ENCODE peak calls at places on chromosomes 2 and 18, in six cellular contexts. G is BE2C; D is brain microvascular endothelial cell; I is spleen; S is fibroblast of the aortic adventitia; H is CD8-positive, alpha-beta T cell. P is an unnamed sample.

GRCh38 chr18:50282521-50283335 is 1.4 kb upstream of the MBD1 start:
- DNase-seq in D (no peak), I (peak), S (no peak), G (no peak), H (no peak), P (no peak)

GRCh38 chr18:6547476-6547875 is 132.8 kb upstream of the L3MBTL4 start:
- DNase-seq in H (no peak), I (no peak), G (no peak), S (no peak), D (no peak), P (no peak)

GRCh38 chr2:39431592-39432316 is 5.3 kb downstream of the MAP4K3 start:
- DNase-seq in H (no peak), G (no peak), D (no peak), I (no peak), S (peak), P (peak)

GRCh38 chr18:45324489-45325111 is 290.7 kb upstream of the SLC14A2 start:
- DNase-seq in S (peak), D (peak), I (no peak), G (no peak), H (no peak), P (peak)

GRCh38 chr2:149329470-149330126 is 789 bp upstream of the LYPD6 start:
- DNase-seq in I (no peak), D (peak), H (no peak), S (peak), G (peak), P (peak)

GRCh38 chr2:102111823-102112222 is 30.7 kb upstream of the IL1R1 start:
- DNase-seq in D (no peak), G (no peak), I (no peak), H (no peak), S (peak), P (peak)

GRCh38 chr2:10895231-10895630 is 16.5 kb upstream of the KCNF1 start:
- DNase-seq in I (no peak), D (no peak), S (no peak), H (no peak), G (no peak), P (no peak)

GRCh38 chr2:59301466-59302402 is 1060.6 kb upstream of the FANCL start:
- DNase-seq in S (peak), I (no peak), G (peak), D (peak), H (no peak), P (peak)

GRCh38 chr2:26948800-26949199 is 21.6 kb upstream of the MAPRE3 start:
- DNase-seq in I (no peak), H (no peak), S (no peak), G (no peak), D (no peak), P (no peak)

GRCh38 chr2:208125242-208125641 is 918 bp upstream of the CRYGD start:
- DNase-seq in G (no peak), I (no peak), H (no peak), D (no peak), S (no peak), P (no peak)

GRCh38 chr2:241844066-241844728 is 14.5 kb downstream of the PDCD1 start:
- DNase-seq in D (no peak), G (peak), H (peak), S (peak), I (peak), P (peak)
- H3K4me3 ChIP-seq in D (peak), G (peak), H (peak), S (peak), I (peak), P (peak)

GRCh38 chr2:182592691-182593393 is 123.2 kb upstream of the DNAJC10 start:
- DNase-seq in H (no peak), D (no peak), G (no peak), S (no peak), I (no peak), P (no peak)
- TF ChIP-seq CTCF in H (no peak), D (no peak), G (no peak), S (peak), I (no peak), P (no peak)

GRCh38 chr2:187527262-187527661 is 27.0 kb downstream of the TFPI start:
- DNase-seq in G (no peak), I (no peak), S (peak), H (no peak), D (peak), P (peak)

GRCh38 chr2:187528042-187528441 is 26.2 kb downstream of the TFPI start:
- DNase-seq in S (no peak), G (no peak), I (no peak), H (no peak), D (no peak), P (no peak)

GRCh38 chr2:187529248-187529976 is 24.8 kb downstream of the TFPI start:
- DNase-seq in D (no peak), I (no peak), H (no peak), G (no peak), S (no peak), P (no peak)

GRCh38 chr2:187529977-187530721 is 24.1 kb downstream of the TFPI start:
- DNase-seq in D (no peak), I (no peak), H (no peak), S (no peak), G (no peak), P (no peak)

GRCh38 chr2:187532333-187533120 is 21.7 kb downstream of the TFPI start:
- DNase-seq in G (no peak), H (no peak), I (no peak), S (no peak), D (no peak), P (no peak)
- H3K4me3 ChIP-seq in G (no peak), H (no peak), I (no peak), S (no peak), D (no peak), P (no peak)

DNA sequence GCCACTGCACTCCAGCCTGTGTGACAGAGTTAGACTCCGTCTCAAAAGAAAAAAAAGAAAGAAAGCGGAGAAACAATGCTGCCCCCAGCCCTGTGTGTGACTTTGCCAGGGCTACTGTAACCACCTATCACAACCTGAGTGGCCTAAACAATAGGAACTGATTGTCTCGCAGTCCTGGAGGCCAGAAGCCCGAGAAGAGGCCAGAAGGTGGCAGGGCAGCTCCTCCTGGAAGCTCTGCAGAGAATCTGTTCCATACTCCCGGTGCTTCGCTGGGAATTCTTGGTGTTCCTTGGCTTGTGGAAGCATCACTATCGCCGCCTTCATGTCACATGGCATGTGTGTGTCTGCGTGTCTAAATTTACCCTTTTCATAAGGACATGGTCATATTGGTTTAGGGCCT is 14.4 kb upstream of the RAB17 start:
- DNase-seq in G (no peak), H (no peak), S (peak), I (no peak), D (no peak), P (peak)
- TF ChIP-seq CTCF in G (peak), H (no peak), S (peak), I (no peak), D (peak), P (peak)

DNA sequence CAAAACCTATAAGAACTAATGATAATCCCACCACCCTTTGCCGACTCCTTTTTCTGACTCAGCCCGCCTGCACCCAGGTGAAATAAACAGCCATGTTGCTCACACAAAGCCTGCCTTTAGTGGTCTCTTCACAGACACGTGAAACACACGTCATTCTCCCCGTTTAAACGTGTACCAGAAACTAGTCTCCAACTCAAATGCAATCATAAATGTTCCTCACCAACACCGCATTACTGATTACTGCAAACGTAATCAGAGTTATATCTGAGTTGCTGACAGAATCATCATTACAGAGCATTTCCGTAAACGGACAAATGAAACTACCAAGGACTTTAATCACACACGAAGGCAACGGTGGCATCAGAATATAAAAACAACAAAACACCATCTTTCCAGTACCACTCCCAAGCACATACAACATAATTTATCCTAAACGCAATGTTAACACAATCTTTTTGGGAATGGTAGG is 1.9 kb downstream of the CLK1 start:
- DNase-seq in G (peak), D (peak), S (peak), H (peak), I (no peak), P (peak)
- H3K4me3 ChIP-seq in G (peak), D (peak), S (peak), H (peak), I (peak), P (peak)

GRCh38 chr2:213806125-213806726 is 522.0 kb downstream of the SPAG16 start:
- DNase-seq in I (no peak), H (no peak), S (peak), G (no peak), D (no peak), P (peak)
- TF ChIP-seq CTCF in I (no peak), H (no peak), S (peak), G (peak), D (no peak), P (peak)

DNA sequence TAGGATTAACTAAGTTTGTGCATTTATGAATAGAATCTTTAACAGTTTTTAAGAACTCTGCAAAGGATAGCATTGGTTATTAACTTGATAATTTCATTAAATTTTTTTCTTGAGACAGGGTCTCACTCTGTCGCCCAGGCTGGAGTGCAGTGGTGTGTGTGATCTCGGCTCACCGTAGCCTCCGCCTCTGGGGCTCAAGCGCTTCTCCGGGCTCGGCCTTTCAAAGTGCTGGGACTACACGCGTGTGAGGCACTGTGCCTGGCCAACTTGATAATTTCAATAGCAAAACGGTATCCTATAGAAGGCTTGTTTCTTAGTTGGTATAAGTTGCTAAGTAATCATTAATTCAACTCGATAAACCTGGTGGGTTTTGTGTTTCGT is 38.0 kb downstream of the ADNP2 start:
- DNase-seq in H (no peak), D (no peak), S (peak), I (no peak), G (no peak), P (no peak)
- H3K4me3 ChIP-seq in H (peak), D (peak), S (peak), I (peak), G (no peak), P (peak)

P was measured in cardiac fibroblast.